ENCODE peak calls at places on chromosome 19, in six cellular contexts. One of them, this sample, is unnamed.

GRCh38 chr19:30215248-30215647 is 156.9 kb upstream of the ZNF536 start:
- DNase-seq in lower lobe of right lung: no peak
- DNase-seq in BJ: no peak
- DNase-seq in CD4-positive, alpha-beta T cell: no peak
- DNase-seq in K562: no peak
- DNase-seq in AG04449: no peak
- DNase-seq in this sample: no peak

GRCh38 chr19:33235996-33236350 is 10.3 kb upstream of the SLC7A10 start:
- DNase-seq in CD4-positive, alpha-beta T cell: no peak
- DNase-seq in lower lobe of right lung: no peak
- DNase-seq in K562: no peak
- DNase-seq in BJ: no peak
- DNase-seq in AG04449: no peak
- DNase-seq in this sample: no peak

GRCh38 chr19:18263324-18264215 is 10.7 kb downstream of the IQCN start:
- DNase-seq in AG04449: no peak
- DNase-seq in lower lobe of right lung: no peak
- DNase-seq in BJ: no peak
- DNase-seq in K562: no peak
- DNase-seq in CD4-positive, alpha-beta T cell: no peak
- DNase-seq in this sample: no peak

GRCh38 chr19:37987356-37988332 is 80.6 kb downstream of the SIPA1L3 start:
- DNase-seq in lower lobe of right lung: no peak
- DNase-seq in K562: peak; percentile 39
- DNase-seq in BJ: no peak
- DNase-seq in CD4-positive, alpha-beta T cell: no peak
- DNase-seq in AG04449: no peak
- DNase-seq in this sample: no peak

GRCh38 chr19:45235485-45235884 is 9.7 kb downstream of the EXOC3L2 start:
- DNase-seq in K562: no peak
- DNase-seq in lower lobe of right lung: no peak
- DNase-seq in CD4-positive, alpha-beta T cell: no peak
- DNase-seq in AG04449: no peak
- DNase-seq in BJ: no peak
- DNase-seq in this sample: no peak

GRCh38 chr19:38684078-38684861 is 36.8 kb downstream of the ACTN4 start:
- DNase-seq in CD4-positive, alpha-beta T cell: no peak
- DNase-seq in K562: peak; percentile 71
- DNase-seq in lower lobe of right lung: peak; percentile 80
- DNase-seq in BJ: peak; percentile 74
- DNase-seq in AG04449: no peak
- DNase-seq in this sample: no peak

GRCh38 chr19:582497-583197 is 7.0 kb upstream of the HCN2 start:
- DNase-seq in K562: no peak
- DNase-seq in CD4-positive, alpha-beta T cell: no peak
- DNase-seq in lower lobe of right lung: no peak
- DNase-seq in BJ: no peak
- DNase-seq in AG04449: no peak
- DNase-seq in this sample: no peak

GRCh38 chr19:36378625-36379509 is at the start of gene ZFP14:
- DNase-seq in CD4-positive, alpha-beta T cell: peak; percentile 91
- DNase-seq in lower lobe of right lung: peak; percentile 96
- DNase-seq in K562: peak; percentile 98
- DNase-seq in BJ: peak; percentile 49
- DNase-seq in AG04449: peak; percentile 38
- DNase-seq in this sample: peak; percentile 80

GRCh38 chr19:35608250-35608649 is 4.3 kb upstream of the HAUS5 start:
- DNase-seq in K562: no peak
- DNase-seq in lower lobe of right lung: no peak
- DNase-seq in AG04449: no peak
- DNase-seq in BJ: no peak
- DNase-seq in CD4-positive, alpha-beta T cell: no peak
- DNase-seq in this sample: no peak

GRCh38 chr19:51749979-51750378 is 1.7 kb downstream of the FPR1 start:
- DNase-seq in AG04449: no peak
- DNase-seq in K562: no peak
- DNase-seq in BJ: no peak
- DNase-seq in lower lobe of right lung: no peak
- DNase-seq in CD4-positive, alpha-beta T cell: no peak
- DNase-seq in this sample: no peak

GRCh38 chr19:38298841-38299680 is 5.0 kb upstream of the C19orf33 start:
- DNase-seq in K562: no peak
- DNase-seq in CD4-positive, alpha-beta T cell: no peak
- DNase-seq in BJ: no peak
- DNase-seq in lower lobe of right lung: no peak
- DNase-seq in AG04449: no peak
- DNase-seq in this sample: no peak

GRCh38 chr19:6509118-6509971 is 7.2 kb upstream of the TUBB4A start:
- DNase-seq in lower lobe of right lung: peak; percentile 60
- DNase-seq in CD4-positive, alpha-beta T cell: no peak
- DNase-seq in AG04449: no peak
- DNase-seq in BJ: no peak
- DNase-seq in K562: no peak
- DNase-seq in this sample: no peak

GRCh38 chr19:20333508-20333907 is 166.5 kb downstream of the ZNF486 start:
- DNase-seq in CD4-positive, alpha-beta T cell: no peak
- DNase-seq in BJ: no peak
- DNase-seq in lower lobe of right lung: no peak
- DNase-seq in AG04449: no peak
- DNase-seq in K562: no peak
- DNase-seq in this sample: no peak

GRCh38 chr19:54209748-54210494 is 9.3 kb downstream of the RPS9 start:
- DNase-seq in K562: peak; percentile 66
- DNase-seq in lower lobe of right lung: peak; percentile 92
- DNase-seq in CD4-positive, alpha-beta T cell: no peak
- DNase-seq in AG04449: peak; percentile 87
- DNase-seq in BJ: peak; percentile 87
- DNase-seq in this sample: no peak

GRCh38 chr19:15640294-15640903 is at the start of gene CYP4F3:
- DNase-seq in AG04449: no peak
- DNase-seq in BJ: no peak
- DNase-seq in CD4-positive, alpha-beta T cell: no peak
- DNase-seq in lower lobe of right lung: peak; percentile 80
- DNase-seq in K562: peak; percentile 86
- DNase-seq in this sample: no peak

GRCh38 chr19:6676288-6676687 is 6.3 kb upstream of the TNFSF14 start:
- DNase-seq in BJ: no peak
- DNase-seq in AG04449: no peak
- DNase-seq in CD4-positive, alpha-beta T cell: no peak
- DNase-seq in lower lobe of right lung: no peak
- DNase-seq in K562: no peak
- DNase-seq in this sample: no peak

GRCh38 chr19:48530044-48530720 is 18.5 kb upstream of the LMTK3 start:
- DNase-seq in AG04449: no peak
- DNase-seq in CD4-positive, alpha-beta T cell: no peak
- DNase-seq in BJ: no peak
- DNase-seq in lower lobe of right lung: no peak
- DNase-seq in K562: no peak
- DNase-seq in this sample: no peak

GRCh38 chr19:7421941-7422744 is 66.7 kb downstream of the PEX11G start:
- DNase-seq in CD4-positive, alpha-beta T cell: no peak
- DNase-seq in lower lobe of right lung: no peak
- DNase-seq in BJ: no peak
- DNase-seq in K562: peak; percentile 2
- DNase-seq in AG04449: no peak
- DNase-seq in this sample: no peak

GRCh38 chr19:38769635-38770211 is 3.6 kb downstream of the LGALS7 start:
- DNase-seq in lower lobe of right lung: peak; percentile 95
- DNase-seq in AG04449: no peak
- DNase-seq in CD4-positive, alpha-beta T cell: peak; percentile 92
- DNase-seq in K562: peak; percentile 73
- DNase-seq in BJ: no peak
- DNase-seq in this sample: peak; percentile 81

GRCh38 chr19:7619671-7620441 is 9.5 kb downstream of the XAB2 start:
- DNase-seq in CD4-positive, alpha-beta T cell: no peak
- DNase-seq in AG04449: no peak
- DNase-seq in BJ: no peak
- DNase-seq in lower lobe of right lung: no peak
- DNase-seq in K562: no peak
- DNase-seq in this sample: no peak

GRCh38 chr19:38721977-38722773 is 22.1 kb downstream of the CAPN12 start:
- DNase-seq in lower lobe of right lung: no peak
- DNase-seq in BJ: no peak
- DNase-seq in AG04449: no peak
- DNase-seq in K562: no peak
- DNase-seq in CD4-positive, alpha-beta T cell: no peak
- DNase-seq in this sample: peak; percentile 65

GRCh38 chr19:39971380-39971841 is 446 bp downstream of the PSMC4 start:
- DNase-seq in CD4-positive, alpha-beta T cell: no peak
- DNase-seq in lower lobe of right lung: no peak
- DNase-seq in AG04449: no peak
- DNase-seq in K562: peak; percentile 66
- DNase-seq in BJ: no peak
- DNase-seq in this sample: no peak

GRCh38 chr19:48866692-48867091 is 1.7 kb downstream of the PLEKHA4 start:
- DNase-seq in K562: no peak
- DNase-seq in CD4-positive, alpha-beta T cell: no peak
- DNase-seq in BJ: no peak
- DNase-seq in AG04449: no peak
- DNase-seq in lower lobe of right lung: no peak
- DNase-seq in this sample: no peak

GRCh38 chr19:5470264-5470671 is 15.1 kb downstream of the ZNRF4 start:
- DNase-seq in K562: no peak
- DNase-seq in AG04449: no peak
- DNase-seq in BJ: no peak
- DNase-seq in CD4-positive, alpha-beta T cell: no peak
- DNase-seq in lower lobe of right lung: no peak
- DNase-seq in this sample: no peak

GRCh38 chr19:872266-872951 is 12.9 kb downstream of the CFD start:
- DNase-seq in BJ: no peak
- DNase-seq in CD4-positive, alpha-beta T cell: peak; percentile 77
- DNase-seq in AG04449: no peak
- DNase-seq in K562: peak; percentile 76
- DNase-seq in lower lobe of right lung: peak; percentile 88
- DNase-seq in this sample: peak; percentile 47

GRCh38 chr19:49552749-49553148 is 24.9 kb downstream of the RCN3 start:
- DNase-seq in lower lobe of right lung: no peak
- DNase-seq in BJ: no peak
- DNase-seq in CD4-positive, alpha-beta T cell: peak; percentile 43
- DNase-seq in AG04449: no peak
- DNase-seq in K562: no peak
- DNase-seq in this sample: no peak

GRCh38 chr19:52028027-52028779 is at the start of gene ZNF614:
- DNase-seq in lower lobe of right lung: peak; percentile 92
- DNase-seq in AG04449: peak; percentile 19
- DNase-seq in K562: peak; percentile 87
- DNase-seq in BJ: peak; percentile 40
- DNase-seq in CD4-positive, alpha-beta T cell: peak; percentile 77
- DNase-seq in this sample: peak; percentile 75

GRCh38 chr19:44582581-44583265 is 30.6 kb upstream of the IGSF23 start:
- DNase-seq in K562: peak; percentile 78
- DNase-seq in lower lobe of right lung: no peak
- DNase-seq in BJ: no peak
- DNase-seq in AG04449: no peak
- DNase-seq in CD4-positive, alpha-beta T cell: no peak
- DNase-seq in this sample: peak; percentile 34

GRCh38 chr19:31349160-31349881 is at the start of gene TSHZ3:
- DNase-seq in lower lobe of right lung: peak; percentile 77
- DNase-seq in CD4-positive, alpha-beta T cell: peak; percentile 32
- DNase-seq in AG04449: peak; percentile 34
- DNase-seq in K562: peak; percentile 58
- DNase-seq in BJ: no peak
- DNase-seq in this sample: peak; percentile 43
- TF ChIP-seq CTCF in lower lobe of right lung: no peak
- TF ChIP-seq CTCF in CD4-positive, alpha-beta T cell: no peak
- TF ChIP-seq CTCF in AG04449: no peak
- TF ChIP-seq CTCF in K562: no peak
- TF ChIP-seq CTCF in BJ: no peak
- TF ChIP-seq CTCF in this sample: no peak

DNA sequence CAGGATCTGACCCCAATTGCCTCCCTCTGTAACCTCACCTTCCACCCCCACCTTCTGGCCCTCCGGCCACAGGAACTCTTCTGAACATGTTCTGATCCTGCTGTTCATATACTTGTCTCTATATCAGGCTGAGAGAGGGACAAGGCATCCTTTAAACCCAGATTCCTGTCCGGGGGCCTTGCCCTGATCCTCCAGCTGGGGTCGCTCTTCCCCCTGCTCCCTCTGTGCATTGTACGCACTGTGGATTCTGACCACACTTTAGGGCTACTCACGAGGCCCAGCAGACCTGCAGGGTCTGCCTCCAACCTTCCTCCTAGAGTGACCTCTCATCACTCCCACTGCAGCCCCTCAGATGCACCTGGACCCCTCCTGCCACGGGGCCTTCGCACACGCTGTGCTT is 269.3 kb downstream of the UQCRFS1 start:
- DNase-seq in lower lobe of right lung: no peak
- DNase-seq in AG04449: no peak
- DNase-seq in K562: peak; percentile 29
- DNase-seq in CD4-positive, alpha-beta T cell: no peak
- DNase-seq in BJ: no peak
- DNase-seq in this sample: no peak
- TF ChIP-seq CTCF in lower lobe of right lung: no peak
- TF ChIP-seq CTCF in AG04449: no peak
- TF ChIP-seq CTCF in K562: peak; percentile 72
- TF ChIP-seq CTCF in CD4-positive, alpha-beta T cell: no peak
- TF ChIP-seq CTCF in BJ: no peak
- TF ChIP-seq CTCF in this sample: no peak

GRCh38 chr19:2315818-2316353 is 7.9 kb upstream of the LINGO3 start:
- DNase-seq in K562: peak; percentile 43
- DNase-seq in lower lobe of right lung: peak; percentile 88
- DNase-seq in BJ: no peak
- DNase-seq in CD4-positive, alpha-beta T cell: no peak
- DNase-seq in AG04449: no peak
- DNase-seq in this sample: peak; percentile 75
- TF ChIP-seq CTCF in K562: peak; percentile 57
- TF ChIP-seq CTCF in lower lobe of right lung: peak; percentile 68
- TF ChIP-seq CTCF in BJ: peak; percentile 81
- TF ChIP-seq CTCF in CD4-positive, alpha-beta T cell: peak; percentile 4
- TF ChIP-seq CTCF in AG04449: peak; percentile 84
- TF ChIP-seq CTCF in this sample: peak; percentile 64

DNA sequence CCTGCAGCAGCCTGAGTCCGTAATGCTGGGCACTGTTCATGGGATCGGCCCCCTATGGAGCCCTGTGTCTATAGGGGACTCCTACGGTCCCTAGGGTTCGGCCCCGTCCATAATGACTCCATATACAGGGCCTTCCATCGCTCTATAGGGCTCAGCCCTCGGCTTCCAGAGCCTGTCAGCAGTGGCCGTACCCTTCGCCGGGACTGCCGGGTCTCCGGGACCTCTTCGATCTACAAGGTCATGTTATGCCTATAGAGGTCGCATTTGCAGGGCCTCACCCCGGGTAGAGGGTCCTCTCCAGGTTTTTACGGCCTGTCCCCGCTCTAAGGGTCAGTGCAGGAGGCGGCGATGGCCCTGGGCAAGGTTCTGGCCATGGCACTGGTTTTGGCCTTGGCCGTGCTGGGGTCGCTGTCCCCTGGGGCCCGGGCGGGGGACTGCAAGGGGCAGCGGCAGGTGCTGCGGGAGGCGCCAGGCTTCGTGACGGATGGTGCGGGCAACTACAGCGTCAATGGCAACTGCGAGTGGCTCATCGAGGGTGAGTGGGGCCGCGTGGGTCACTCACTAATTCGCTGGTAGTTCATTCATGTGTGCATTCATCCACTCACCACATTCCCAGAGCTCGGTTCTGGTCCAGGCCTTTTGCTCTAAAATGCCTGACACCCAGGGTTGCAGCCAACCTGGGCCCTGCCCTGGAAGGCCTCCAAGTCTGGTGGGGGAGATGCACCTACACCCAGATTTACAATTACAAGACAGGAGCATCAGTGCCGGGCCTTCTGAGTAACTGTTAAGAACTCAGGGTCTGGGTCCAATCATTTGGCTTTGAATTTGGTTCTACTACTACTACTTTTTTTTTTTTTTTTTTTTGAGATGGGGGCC is 699 bp downstream of the MEGF8 start:
- DNase-seq in K562: peak; percentile 50
- DNase-seq in CD4-positive, alpha-beta T cell: peak; percentile 13
- DNase-seq in lower lobe of right lung: no peak
- DNase-seq in BJ: no peak
- DNase-seq in AG04449: no peak
- DNase-seq in this sample: peak; percentile 12
- TF ChIP-seq CTCF in K562: no peak
- TF ChIP-seq CTCF in CD4-positive, alpha-beta T cell: peak; percentile 14
- TF ChIP-seq CTCF in lower lobe of right lung: no peak
- TF ChIP-seq CTCF in BJ: peak; percentile 23
- TF ChIP-seq CTCF in AG04449: no peak
- TF ChIP-seq CTCF in this sample: peak; percentile 24

This sample was measured in neural crest cell.